ENCODE peak calls at places on chromosomes 3 and 15, in four cellular contexts. D, T, B and U are unnamed samples.

GRCh38 chr3:52084954-52085730 is 28.8 kb upstream of the DUSP7 start:
- DNase-seq in T (no peak), B (no peak), D (no peak), U (no peak)

GRCh38 chr3:100402150-100402706 is 889 bp downstream of the LNP1 start:
- DNase-seq in T (no peak), D (no peak), B (no peak), U (no peak)

GRCh38 chr3:105430460-105430859 is 63.8 kb downstream of the ALCAM start:
- DNase-seq in B (no peak), D (no peak), T (no peak), U (no peak)

GRCh38 chr3:15815696-15816095 is 17.9 kb upstream of the ANKRD28 start:
- DNase-seq in B (no peak), T (no peak), D (no peak), U (no peak)

GRCh38 chr3:160801386-160802118 is 45.5 kb downstream of the PPM1L start:
- DNase-seq in T (no peak), B (no peak), D (no peak), U (peak)

GRCh38 chr15:62834686-62835279 is 207.8 kb upstream of the TPM1 start:
- DNase-seq in B (no peak), D (no peak), T (no peak), U (no peak)

GRCh38 chr3:76324101-76324500 is 538.8 kb upstream of the ZNF717 start:
- DNase-seq in B (no peak), T (no peak), D (no peak), U (no peak)

GRCh38 chr3:189267981-189268613 is 96.3 kb downstream of the TPRG1 start:
- DNase-seq in D (no peak), B (no peak), T (no peak), U (no peak)

GRCh38 chr3:139353920-139354556 is 10.2 kb downstream of the MRPS22 start:
- DNase-seq in D (no peak), T (no peak), B (peak), U (no peak)

GRCh38 chr3:143203848-143204247 is 84.3 kb downstream of the CHST2 start:
- DNase-seq in D (no peak), B (no peak), T (no peak), U (no peak)

GRCh38 chr3:140143670-140144069 is 208.7 kb downstream of the CLSTN2 start:
- DNase-seq in D (no peak), T (no peak), B (no peak), U (no peak)

GRCh38 chr3:143786229-143787199 is 61.8 kb downstream of the SLC9A9 start:
- DNase-seq in D (no peak), B (no peak), T (no peak), U (no peak)

GRCh38 chr15:23690450-23690852 is 3.3 kb upstream of the NDN start:
- DNase-seq in B (no peak), T (no peak), D (no peak), U (no peak)

GRCh38 chr3:4670352-4670751 is 177.2 kb downstream of the ITPR1 start:
- DNase-seq in D (no peak), T (no peak), B (no peak), U (no peak)

GRCh38 chr3:100257601-100258000 is 3.2 kb upstream of the TBC1D23 start:
- DNase-seq in T (no peak), B (no peak), D (no peak), U (no peak)

GRCh38 chr3:10019326-10019725 is 6.9 kb upstream of the FANCD2 start:
- DNase-seq in D (no peak), T (no peak), B (no peak), U (no peak)

GRCh38 chr3:194364652-194365434 is 4.7 kb downstream of the LRRC15 start:
- DNase-seq in B (no peak), D (no peak), T (no peak), U (no peak)

DNA sequence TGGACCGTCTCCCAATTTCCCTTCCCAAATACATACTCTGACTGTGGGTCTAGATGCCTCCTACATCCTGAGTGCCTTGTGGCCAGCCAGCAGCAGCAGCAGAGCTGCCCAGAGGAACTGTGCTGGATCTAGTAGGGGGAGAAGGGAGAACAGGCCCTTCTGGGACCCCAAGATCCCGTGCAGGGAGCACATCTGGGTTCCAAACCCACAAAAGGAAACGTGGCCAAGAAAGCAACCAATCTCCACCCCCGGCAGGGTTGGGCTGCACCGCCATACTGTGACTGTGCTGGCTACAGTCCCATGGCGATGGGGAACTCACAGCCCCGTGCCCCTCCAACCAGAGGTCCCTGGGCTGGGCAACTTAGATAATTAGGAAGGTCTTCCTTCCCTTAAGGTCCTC is 86.3 kb downstream of the PPCDC start:
- DNase-seq in T (no peak), B (no peak), D (no peak), U (no peak)
- TF ChIP-seq CTCF in T (no peak), B (no peak), D (no peak), U (no peak)

DNA sequence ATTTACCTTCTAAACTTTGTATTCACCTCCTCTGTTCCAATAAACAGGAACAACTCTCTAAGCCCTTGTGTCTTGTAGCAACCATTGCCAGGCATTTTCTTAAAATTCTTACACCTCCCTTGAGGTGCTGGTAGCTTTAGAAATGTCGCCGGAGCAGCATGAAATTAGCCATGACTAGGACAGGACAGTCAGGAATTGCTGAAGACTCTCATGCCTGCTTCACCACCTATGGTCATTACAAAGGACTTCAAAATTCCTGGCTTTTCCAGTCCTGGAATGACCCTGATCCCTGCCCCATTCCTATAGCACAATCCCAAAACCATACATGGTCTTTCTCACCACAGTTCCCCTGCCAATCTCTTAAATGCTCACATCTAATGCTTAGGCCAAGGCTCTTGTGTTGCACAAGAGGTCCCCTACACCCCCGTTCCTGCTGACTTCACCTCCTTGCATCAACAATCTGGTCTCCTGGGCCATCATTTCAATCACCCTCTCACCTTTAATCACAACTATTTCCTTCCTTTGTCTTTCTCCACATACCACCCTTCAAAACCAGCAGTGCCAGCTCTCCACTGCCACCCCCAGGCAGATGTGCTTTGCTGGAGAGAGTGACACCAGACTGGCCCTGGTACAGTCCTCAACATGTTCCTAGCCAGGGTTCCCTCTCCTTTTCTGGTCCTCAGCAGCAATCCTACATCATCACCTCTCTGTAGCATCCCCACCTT is 113.2 kb upstream of the TJP1 start:
- DNase-seq in B (no peak), T (no peak), D (no peak), U (no peak)
- TF ChIP-seq CTCF in B (peak), T (no peak), D (no peak), U (no peak)

GRCh38 chr15:92247649-92248242 is 145.9 kb upstream of the ST8SIA2 start:
- DNase-seq in B (no peak), D (no peak), T (no peak), U (no peak)

GRCh38 chr15:92244703-92245102 is 149.0 kb upstream of the ST8SIA2 start:
- DNase-seq in B (no peak), D (no peak), T (no peak), U (no peak)
- TF ChIP-seq CTCF in B (no peak), D (no peak), T (no peak), U (no peak)

GRCh38 chr3:37993811-37994638 is 3.4 kb downstream of the VILL start:
- DNase-seq in D (peak), T (peak), B (no peak), U (peak)
- TF ChIP-seq CTCF in D (no peak), T (no peak), B (no peak), U (no peak)

GRCh38 chr3:17142516-17142915 is 257.8 kb downstream of the PLCL2 start:
- DNase-seq in T (no peak), D (no peak), B (no peak), U (no peak)

GRCh38 chr3:17138246-17139039 is 253.7 kb downstream of the PLCL2 start:
- DNase-seq in T (no peak), D (no peak), B (no peak), U (no peak)

GRCh38 chr3:17141699-17142098 is 256.9 kb downstream of the PLCL2 start:
- DNase-seq in B (no peak), D (no peak), T (no peak), U (no peak)

GRCh38 chr3:17143893-17144664 is 259.3 kb downstream of the PLCL2 start:
- DNase-seq in B (no peak), D (no peak), T (no peak), U (no peak)

DNA sequence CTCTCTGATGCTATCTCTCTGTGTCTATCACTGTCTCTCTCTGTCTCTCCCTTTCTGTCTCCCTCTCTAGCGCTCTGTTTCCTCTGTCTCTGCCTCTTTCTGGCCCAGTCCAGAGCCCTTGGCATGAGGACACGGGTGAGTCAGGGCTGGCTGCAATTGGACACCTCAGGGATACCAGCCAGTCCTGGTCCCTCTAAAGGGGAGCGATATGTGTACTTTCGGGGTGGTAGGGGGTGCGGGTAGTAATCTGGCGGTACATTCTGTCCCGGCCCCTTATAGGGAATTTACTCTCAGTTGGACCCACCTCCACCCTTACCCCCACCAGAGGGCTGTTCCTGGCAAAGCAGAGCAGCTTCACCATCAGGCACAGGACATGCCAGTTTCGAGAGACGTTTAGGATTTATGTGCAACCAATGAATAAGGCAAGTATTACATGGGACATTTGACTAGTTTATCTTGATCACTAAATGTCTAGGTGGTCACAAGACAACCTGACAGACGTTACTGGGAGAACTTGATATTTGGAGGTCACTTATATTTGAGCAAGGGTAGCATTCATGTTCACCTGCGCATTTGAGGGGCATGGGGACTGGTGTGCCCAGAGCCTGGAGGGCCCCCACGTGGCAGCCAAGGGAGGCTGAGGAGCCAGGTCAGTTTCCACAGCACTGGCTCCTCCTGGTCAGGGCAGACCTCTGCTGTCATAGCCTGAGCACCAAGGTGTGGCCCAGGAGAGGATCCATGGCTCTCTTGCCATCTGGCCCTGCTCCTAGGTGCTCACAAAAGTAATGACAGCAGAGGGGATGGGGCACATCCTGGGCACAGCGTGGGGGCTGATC is 256.1 kb downstream of the PLCL2 start:
- DNase-seq in B (no peak), D (no peak), T (no peak), U (no peak)
- TF ChIP-seq CTCF in B (no peak), D (no peak), T (no peak), U (no peak)

DNA sequence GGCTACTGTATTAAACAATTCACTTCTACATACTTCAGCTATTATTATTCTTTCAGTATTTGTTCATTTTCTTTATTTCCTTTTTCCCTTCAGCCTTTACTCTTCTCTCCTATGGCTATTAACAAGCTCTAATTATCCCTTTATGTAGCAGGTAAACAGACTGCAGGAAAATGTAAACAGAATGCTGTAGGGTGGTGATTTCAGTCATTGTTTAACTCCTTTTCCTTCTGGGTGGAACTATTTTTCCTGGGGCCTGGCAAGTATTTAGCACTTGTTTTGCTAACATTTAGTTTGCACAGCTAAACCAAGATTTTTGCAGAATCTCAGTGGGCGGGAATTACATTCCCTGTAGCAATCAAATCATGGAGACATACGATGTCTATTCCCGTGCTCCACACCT is 14.4 kb downstream of the RARB start:
- DNase-seq in D (no peak), B (no peak), T (no peak), U (no peak)
- TF ChIP-seq CTCF in D (no peak), B (no peak), T (no peak), U (no peak)

DNA sequence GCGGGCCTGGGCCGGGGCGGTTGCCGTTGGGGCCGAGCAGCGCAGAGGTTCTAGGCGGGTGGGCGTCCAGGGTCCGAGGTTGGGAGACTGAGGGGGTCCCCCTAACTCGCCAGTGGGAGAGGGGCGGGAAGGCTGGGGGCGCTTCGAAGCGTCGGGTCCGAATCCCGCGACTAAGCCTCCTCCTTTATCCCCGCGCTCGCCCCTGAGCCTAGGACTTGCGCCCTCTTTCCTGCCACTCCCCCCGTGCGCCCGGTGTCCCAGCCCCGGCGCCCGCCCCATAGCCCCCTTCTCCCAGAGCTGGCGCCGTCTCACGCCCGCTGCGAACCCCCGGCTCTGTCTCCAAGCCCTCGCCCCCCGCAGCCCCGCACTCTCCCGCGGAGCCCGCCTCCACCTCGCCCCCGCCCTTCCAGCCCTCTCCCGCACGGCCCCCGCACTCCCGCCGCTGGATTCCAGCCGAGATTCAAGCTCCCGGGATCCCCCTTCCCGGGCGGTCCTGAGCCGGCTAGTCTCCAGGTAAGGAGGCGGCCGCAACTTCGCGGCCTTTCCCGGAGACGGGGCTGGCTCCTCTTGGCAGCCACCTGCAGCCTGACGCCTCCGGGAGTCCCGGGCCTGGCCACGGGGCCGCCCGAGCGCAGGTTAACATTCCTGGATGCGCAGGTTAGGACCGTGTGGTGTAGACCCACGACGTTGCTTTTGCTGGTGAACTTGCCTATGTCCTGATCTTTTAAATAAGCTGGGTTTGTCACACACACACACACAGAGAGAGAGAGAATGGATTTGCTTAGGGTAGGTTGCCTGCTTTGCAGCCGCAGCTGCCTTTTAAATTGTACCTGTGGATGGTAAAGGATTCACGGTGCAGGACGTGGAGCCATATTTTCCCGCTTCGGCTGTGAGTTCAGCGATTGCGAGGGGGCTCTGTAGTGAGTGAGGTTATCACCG is 567 bp downstream of the PXYLP1 start:
- DNase-seq in B (no peak), T (peak), D (peak), U (no peak)
- TF ChIP-seq CTCF in B (no peak), T (no peak), D (no peak), U (peak)

DNA sequence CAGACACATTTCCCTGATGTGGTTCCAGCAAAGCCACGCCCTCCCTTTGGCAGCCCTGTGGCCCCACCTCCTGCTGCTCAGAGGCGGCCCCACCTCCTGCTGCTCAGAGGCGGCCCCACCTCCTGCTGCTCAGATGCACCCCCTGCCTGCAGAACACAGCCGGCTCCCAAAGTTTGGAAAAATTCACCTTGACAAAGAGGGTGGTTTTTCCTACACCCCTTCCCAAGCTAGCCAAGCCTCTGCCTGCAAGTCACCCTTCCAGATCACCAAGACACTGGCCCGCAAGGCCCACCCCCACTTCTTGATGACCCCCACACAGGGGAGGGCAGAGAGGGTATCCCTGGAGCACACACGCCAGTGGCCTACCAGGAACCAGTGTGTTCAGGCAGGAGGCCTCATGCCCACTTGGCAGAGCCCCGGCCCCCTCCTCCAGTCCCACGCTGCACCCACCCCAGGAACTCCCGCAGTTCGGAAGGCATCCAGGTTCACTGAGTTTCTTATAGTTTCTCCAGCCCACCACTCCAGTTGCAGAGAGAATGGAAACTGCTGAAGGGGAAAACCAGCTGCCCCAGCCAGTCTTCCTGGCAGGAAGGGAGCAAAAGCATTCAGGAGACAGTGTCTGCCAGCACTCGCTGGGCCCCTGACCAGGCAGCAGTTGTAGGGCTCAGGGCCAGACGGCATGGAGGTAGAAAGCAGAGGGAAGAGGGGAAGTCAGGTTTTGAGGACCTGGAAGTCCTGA is 2.3 kb upstream of the HAPLN3 start:
- DNase-seq in T (peak), B (no peak), D (no peak), U (no peak)
- TF ChIP-seq CTCF in T (peak), B (peak), D (no peak), U (no peak)

DNA sequence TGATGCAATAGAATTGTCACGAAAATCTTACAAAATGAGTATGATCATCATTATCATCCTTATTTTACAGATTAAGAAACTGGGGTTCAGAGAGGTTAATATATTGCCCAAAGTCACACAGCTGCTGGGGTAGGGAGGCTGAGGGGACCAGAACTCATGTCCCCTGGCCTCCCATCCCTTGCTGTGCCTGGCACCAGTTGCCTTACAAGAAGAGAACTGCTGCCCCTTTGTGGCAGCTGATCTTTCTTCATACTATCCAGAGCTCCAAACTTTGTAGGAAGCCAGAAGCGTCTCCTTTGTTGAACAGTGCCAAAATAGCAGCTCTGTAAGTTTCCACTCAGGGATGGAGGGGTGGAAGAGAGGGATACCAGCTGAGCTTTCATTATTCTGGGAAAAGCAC is 236.8 kb upstream of the TBC1D5 start:
- DNase-seq in D (no peak), T (no peak), B (no peak), U (no peak)
- TF ChIP-seq CTCF in D (no peak), T (no peak), B (no peak), U (no peak)

GRCh38 chr3:42166662-42167300 is 75.6 kb downstream of the TRAK1 start:
- DNase-seq in D (no peak), B (no peak), T (no peak), U (no peak)
- TF ChIP-seq CTCF in D (no peak), B (no peak), T (no peak), U (no peak)